ENCODE peak calls at places on chromosomes 6 and 20, in eight cellular contexts. B is anterior cingulate cortex; T is colonic mucosa; C is RWPE1; A is GM06990; L is body of pancreas; I is activated naive CD8-positive, alpha-beta T cell treated with anti-CD3 and anti-CD28 coated beads, Interleukin-2, amount 50 U/mL, for 24 hours; Y is AG08396. K is an unnamed sample.
A peak's percentile ranks its signal among the peaks of the same experiment; 100 is the strongest.

GRCh38 chr20:5767493-5768098 is 17.4 kb downstream of the SHLD1 start:
- DNase-seq in L (no peak), T (no peak), B (no peak), I (no peak), Y (no peak), A (no peak), C (no peak), K (no peak)

GRCh38 chr20:10857362-10858070 is 183.7 kb upstream of the JAG1 start:
- DNase-seq in B (no peak), A (no peak), T (peak; percentile 88), Y (no peak), I (no peak), L (peak; percentile 13), C (peak; percentile 31), K (peak; percentile 59)

GRCh38 chr6:31114540-31114876 is at the start of gene PSORS1C1:
- DNase-seq in L (peak; percentile 39), I (no peak), T (peak; percentile 79), C (peak; percentile 97), Y (peak; percentile 92), B (no peak), A (no peak), K (peak; percentile 88)

GRCh38 chr6:53878808-53879207 is 84.0 kb downstream of the LRRC1 start:
- DNase-seq in B (no peak), Y (no peak), L (no peak), A (no peak), I (no peak), C (no peak), T (no peak), K (no peak)

GRCh38 chr20:51661609-51662178 is 106.5 kb downstream of the ATP9A start:
- DNase-seq in L (no peak), Y (peak; percentile 42), B (no peak), I (peak; percentile 36), C (peak; percentile 67), A (no peak), T (no peak), K (no peak)

GRCh38 chr20:31819083-31819784 is at the start of gene MYLK2:
- DNase-seq in C (no peak), Y (no peak), A (no peak), L (peak; percentile 75), B (no peak), T (no peak), I (no peak), K (no peak)

GRCh38 chr6:16670183-16670582 is 91.1 kb downstream of the ATXN1 start:
- DNase-seq in I (no peak), B (no peak), C (no peak), L (no peak), A (peak; percentile 60), Y (no peak), T (no peak), K (peak; percentile 20)

GRCh38 chr20:4171538-4172116 is 156.3 kb upstream of the RNF24 start:
- DNase-seq in B (no peak), Y (no peak), L (peak; percentile 35), I (no peak), C (no peak), T (no peak), A (no peak), K (no peak)

GRCh38 chr6:147023148-147023547 is 181.1 kb upstream of the STXBP5 start:
- DNase-seq in I (no peak), B (no peak), Y (no peak), C (no peak), T (no peak), L (no peak), A (no peak), K (no peak)

GRCh38 chr6:20584100-20584731 is 50.0 kb downstream of the CDKAL1 start:
- DNase-seq in T (no peak), A (no peak), B (no peak), Y (no peak), L (no peak), I (no peak), C (no peak), K (no peak)